ENCODE peak calls at places on chromosomes 12 and 14, in five cellular contexts. N is neuronal stem cell, G is iPS DF 6.9, B is IMR-90, F is upper lobe of left lung. U is an unnamed sample. For H3K36me3, the result is how much of the 10 kb centered on the place peaks cover.

GRCh38 chr12:89235189-89235993 is 116.9 kb downstream of the DUSP6 start:
- DNase-seq in N (no peak), G (no peak), B (no peak), F (no peak), U (no peak)

GRCh38 chr14:20719777-20720176 is 25.9 kb upstream of the EDDM3A start:
- DNase-seq in N (no peak), G (no peak), B (no peak), F (no peak), U (no peak)

GRCh38 chr14:21030531-21030930 is 514 bp downstream of the TPPP2 start:
- DNase-seq in N (no peak), G (no peak), B (no peak), F (no peak), U (no peak)

GRCh38 chr12:107684990-107685359 is 624 bp upstream of the PWP1 start:
- DNase-seq in N (no peak), G (no peak), B (peak), F (no peak), U (peak)

GRCh38 chr14:36313898-36314297 is 6.5 kb downstream of the MBIP start:
- DNase-seq in N (no peak), G (no peak), B (no peak), F (no peak), U (no peak)

GRCh38 chr12:79452906-79453305 is 237.9 kb downstream of the PAWR start:
- DNase-seq in N (no peak), G (no peak), B (no peak), F (no peak), U (no peak)

GRCh38 chr14:77158175-77158908 is 16.8 kb upstream of the ZDHHC22 start:
- DNase-seq in N (peak), G (no peak), B (peak), F (peak), U (no peak)

GRCh38 chr14:90880282-90880681 is 64.1 kb upstream of the TTC7B start:
- DNase-seq in N (no peak), G (no peak), B (no peak), F (no peak), U (no peak)

GRCh38 chr12:123233505-123234299 is 466 bp downstream of the MTRFR start:
- DNase-seq in N (no peak), G (no peak), B (no peak), F (no peak), U (no peak)

GRCh38 chr14:99792551-99793212 is 531 bp upstream of the EML1 start:
- DNase-seq in N (no peak), G (no peak), B (peak), F (no peak), U (peak)

GRCh38 chr14:94066089-94066676 is 14.8 kb downstream of the DDX24 start:
- DNase-seq in N (no peak), G (no peak), B (no peak), F (no peak), U (no peak)

GRCh38 chr14:79370969-79371368 is 840.3 kb downstream of the DIO2 start:
- DNase-seq in N (no peak), G (no peak), B (no peak), F (no peak), U (no peak)

GRCh38 chr14:99568567-99569560 is 35.1 kb downstream of the CCDC85C start:
- DNase-seq in N (no peak), G (no peak), B (peak), F (no peak), U (no peak)

GRCh38 chr12:51591020-51591901 is at the start of gene SCN8A:
- DNase-seq in N (peak), G (no peak), B (peak), F (peak), U (peak)

GRCh38 chr12:132487311-132487741 is 2.6 kb upstream of the FBRSL1 start:
- DNase-seq in N (no peak), G (no peak), B (no peak), F (peak), U (no peak)

GRCh38 chr12:94872007-94872653 is 131.4 kb downstream of the NDUFA12 start:
- DNase-seq in N (no peak), G (no peak), B (no peak), F (no peak), U (no peak)

GRCh38 chr14:100575266-100575995 is 11.8 kb downstream of the BEGAIN start:
- DNase-seq in N (no peak), G (no peak), B (no peak), F (peak), U (no peak)

GRCh38 chr12:107948675-107949074 is 174.2 kb downstream of the ASCL4 start:
- DNase-seq in N (no peak), G (no peak), B (no peak), F (no peak), U (no peak)

GRCh38 chr14:66802962-66803361 is 295.0 kb downstream of the GPHN start:
- DNase-seq in N (no peak), G (no peak), B (no peak), F (no peak), U (no peak)

GRCh38 chr12:132429932-132430643 is 59.9 kb upstream of the FBRSL1 start:
- DNase-seq in N (no peak), G (no peak), B (no peak), F (peak), U (peak)

GRCh38 chr12:125125271-125125670 is 60.0 kb downstream of the AACS start:
- DNase-seq in N (no peak), G (no peak), B (no peak), F (no peak), U (no peak)

GRCh38 chr12:25052191-25053020 is 103.5 kb upstream of the BCAT1 start:
- DNase-seq in N (no peak), G (no peak), B (no peak), F (no peak), U (no peak)

GRCh38 chr12:1634590-1635191 is 5.7 kb downstream of the WNT5B start:
- DNase-seq in N (no peak), G (peak), B (peak), F (peak), U (peak)

GRCh38 chr14:71610797-71611196 is 321.4 kb upstream of the RGS6 start:
- DNase-seq in N (no peak), G (no peak), B (no peak), F (no peak), U (no peak)

GRCh38 chr12:21788089-21788983 is 13.8 kb upstream of the KCNJ8 start:
- DNase-seq in N (no peak), G (no peak), B (no peak), F (no peak), U (no peak)

GRCh38 chr14:94971750-94972149 is 185.6 kb downstream of the DICER1 start:
- DNase-seq in N (no peak), G (no peak), B (no peak), F (no peak), U (no peak)

GRCh38 chr12:47698055-47698454 is 7.8 kb downstream of the RPAP3 start:
- DNase-seq in N (no peak), G (no peak), B (no peak), F (no peak), U (no peak)

GRCh38 chr12:2354151-2354991 is 301.6 kb downstream of the CACNA1C start:
- DNase-seq in N (peak), G (no peak), B (no peak), F (no peak), U (peak)

GRCh38 chr12:52513736-52514135 is 6.5 kb downstream of the KRT5 start:
- DNase-seq in N (no peak), G (no peak), B (no peak), F (no peak), U (no peak)

GRCh38 chr14:100070310-100070709 is 5.1 kb downstream of the EVL start:
- DNase-seq in N (no peak), G (no peak), B (no peak), F (no peak), U (no peak)

GRCh38 chr12:105296116-105297095 is 34.1 kb upstream of the C12orf75 start:
- DNase-seq in N (no peak), G (no peak), B (no peak), F (no peak), U (no peak)
- H3K4me3 ChIP-seq in N (no peak), G (no peak), B (no peak), F (no peak), U (no peak)

DNA sequence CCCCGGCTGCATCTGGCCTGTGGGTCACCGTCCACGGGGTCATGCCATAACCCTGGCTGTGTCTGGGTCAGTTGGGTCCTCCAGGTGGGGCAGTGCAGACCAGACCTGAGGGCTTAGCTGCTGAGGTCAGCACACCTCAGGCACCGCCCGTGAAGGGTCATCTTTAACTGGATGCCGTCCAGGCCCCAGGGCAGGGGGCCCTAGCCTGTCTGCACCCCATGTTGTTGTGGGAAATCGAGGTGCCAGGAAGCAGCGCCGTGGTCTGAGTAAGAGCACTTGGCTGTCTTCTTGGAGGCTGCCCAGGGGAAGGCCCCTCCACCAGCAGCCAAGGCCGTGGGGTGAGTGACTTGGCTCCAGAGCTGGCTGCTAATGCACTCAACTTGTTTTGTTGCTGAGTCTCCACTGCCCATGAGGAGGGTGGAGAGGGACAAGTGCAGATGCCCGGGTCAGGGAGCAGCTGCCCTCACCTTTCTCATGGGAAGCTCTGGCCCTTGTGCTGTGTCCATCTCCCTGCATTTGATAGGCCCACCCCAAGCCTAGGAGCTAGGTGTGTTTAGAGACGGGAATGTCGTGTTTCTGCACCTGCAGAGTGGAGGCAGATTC is 317.2 kb downstream of the TMEM121 start:
- DNase-seq in N (no peak), G (no peak), B (no peak), F (no peak), U (no peak)
- H3K36me3 ChIP-seq in N (under half), G (under half), B (under half), F (under half), U (under half)

DNA sequence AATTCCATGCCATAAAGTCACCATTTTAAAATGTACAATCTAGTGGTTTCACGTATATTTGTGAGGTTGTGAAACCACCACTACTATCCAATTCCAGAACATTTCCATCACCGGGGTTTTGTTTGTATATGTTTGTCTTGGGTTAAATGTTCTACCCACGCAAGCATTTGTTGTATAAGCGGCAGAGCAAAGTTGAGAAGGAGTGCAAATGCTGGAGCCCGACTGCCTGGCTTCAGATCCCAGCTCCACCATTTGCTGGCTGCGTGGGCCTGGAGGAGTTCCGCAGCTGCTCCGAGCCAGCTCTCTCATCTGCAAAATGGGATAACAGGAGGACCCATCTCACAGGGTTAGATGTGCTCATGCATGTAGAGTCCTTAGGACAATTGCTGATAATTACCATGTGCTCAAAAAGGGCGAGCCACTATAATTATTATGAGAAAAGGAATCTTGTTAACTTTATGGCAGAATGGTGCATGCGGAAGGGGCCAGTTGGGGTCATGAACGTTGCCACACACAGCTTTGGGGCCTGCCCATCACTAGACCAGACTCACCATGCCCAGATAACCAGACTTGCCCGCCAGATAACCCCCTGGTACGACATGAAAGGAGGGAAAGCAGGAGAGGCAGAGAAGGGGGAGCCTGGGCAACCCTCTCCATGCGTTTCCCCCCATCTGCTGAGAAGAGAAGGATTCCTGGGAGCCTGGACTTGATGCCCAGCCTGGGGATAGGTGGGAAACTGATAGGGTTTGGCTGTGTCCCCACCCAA is 6.4 kb downstream of the ACTN1 start:
- DNase-seq in N (no peak), G (no peak), B (peak), F (no peak), U (no peak)
- H3K27ac ChIP-seq in N (no peak), G (no peak), B (peak), F (no peak), U (no peak)

GRCh38 chr12:57242329-57242690 is 8.7 kb downstream of the STAC3 start:
- DNase-seq in N (no peak), G (no peak), B (no peak), F (peak), U (no peak)
- H3K4me3 ChIP-seq in N (peak), G (peak), B (no peak), F (no peak), U (peak)

DNA sequence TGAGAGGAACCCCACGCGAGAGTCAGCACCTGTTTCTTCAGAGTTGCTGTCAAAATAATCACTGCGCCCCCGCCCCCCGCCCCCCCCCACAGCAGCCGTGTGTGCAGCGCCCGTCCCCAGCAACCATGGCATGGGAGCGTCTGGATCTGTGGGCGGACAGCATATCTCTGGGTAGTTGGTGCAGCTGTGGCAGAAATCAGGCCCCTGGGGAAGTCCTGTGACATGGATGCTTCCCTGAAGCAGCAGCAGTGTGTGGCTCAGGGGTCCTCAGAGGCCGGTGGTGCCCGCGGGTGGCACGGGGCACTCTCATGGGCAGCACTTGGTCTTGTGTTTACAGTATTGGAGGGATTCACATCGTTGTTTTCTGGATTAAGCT is 19.2 kb downstream of the XRCC3 start:
- DNase-seq in N (no peak), G (no peak), B (no peak), F (no peak), U (no peak)
- H3K36me3 ChIP-seq in N (half or more), G (under half), B (half or more), F (half or more), U (half or more)

DNA sequence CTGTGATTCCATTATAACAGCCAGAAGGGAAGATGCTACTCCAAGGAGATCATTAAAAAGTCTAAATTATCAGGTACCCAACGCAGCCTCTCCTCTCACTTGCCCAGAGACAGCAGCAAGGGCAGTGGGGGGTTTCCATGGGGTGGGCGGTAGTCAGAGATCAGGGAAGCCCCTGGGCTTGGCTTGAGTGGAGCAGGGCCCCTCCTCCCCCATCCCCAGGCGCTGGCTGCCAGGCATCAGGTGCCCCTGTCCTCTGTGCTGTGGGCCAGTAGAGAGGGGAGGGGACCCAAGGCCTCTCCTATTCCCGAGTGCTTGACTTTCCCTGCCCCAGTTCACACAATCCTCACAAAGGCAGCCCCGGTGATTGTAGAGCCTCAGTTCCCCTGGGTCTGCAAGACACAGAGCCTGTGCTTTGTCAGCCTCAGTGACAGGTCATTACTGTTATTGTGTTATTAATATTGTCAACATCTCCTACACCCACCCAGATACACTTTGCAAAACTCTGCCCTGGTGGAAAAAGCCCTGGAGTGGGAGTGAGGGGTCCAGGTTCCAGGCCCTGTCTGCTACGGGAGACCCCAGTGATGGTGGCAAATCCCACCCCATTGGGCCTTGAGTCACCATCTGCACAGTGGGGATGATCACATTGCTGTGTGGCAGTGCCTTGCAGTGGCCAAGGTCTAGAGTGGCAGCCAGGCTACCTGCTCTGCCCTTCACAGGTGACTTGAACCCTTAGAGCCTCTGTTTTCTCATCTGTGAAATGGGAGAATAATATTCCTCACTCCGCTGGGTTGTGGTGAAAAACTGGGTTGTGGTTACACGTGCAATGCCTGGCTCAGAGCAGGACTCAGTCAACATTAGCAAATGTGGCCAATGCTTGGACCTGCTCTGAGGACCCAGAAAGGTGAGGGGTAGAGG is 57.9 kb downstream of the MVK start:
- DNase-seq in N (no peak), G (no peak), B (no peak), F (no peak), U (no peak)
- H3K27ac ChIP-seq in N (no peak), G (no peak), B (no peak), F (no peak), U (no peak)

DNA sequence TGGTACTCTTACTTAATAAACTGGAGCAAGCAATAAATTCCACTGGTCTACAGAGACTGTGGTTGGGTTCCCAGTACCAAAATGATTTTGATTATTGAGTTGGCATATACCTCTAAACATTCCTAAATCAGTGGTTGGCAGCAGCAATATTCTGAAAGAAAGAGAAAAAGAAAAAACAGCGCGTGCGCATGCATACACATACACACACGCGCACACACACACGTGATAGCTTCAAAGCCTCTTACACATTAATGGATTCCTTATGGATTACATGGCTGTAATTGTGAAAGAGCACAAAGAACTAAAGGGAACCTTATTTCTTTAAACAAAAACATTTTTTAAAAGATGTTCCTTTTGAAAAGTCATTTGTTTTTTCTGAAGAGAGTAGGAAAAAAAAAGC is 79.9 kb downstream of the DRAM1 start:
- DNase-seq in N (no peak), G (no peak), B (peak), F (no peak), U (no peak)
- H3K4me3 ChIP-seq in N (no peak), G (no peak), B (no peak), F (no peak), U (no peak)

GRCh38 chr12:57193706-57194245 is 22.8 kb upstream of the NXPH4 start:
- DNase-seq in N (no peak), G (no peak), B (no peak), F (peak), U (no peak)
- H3K36me3 ChIP-seq in N (half or more), G (half or more), B (half or more), F (half or more), U (under half)

GRCh38 chr12:101697930-101698781 is 716 bp downstream of the CHPT1 start:
- DNase-seq in N (peak), G (no peak), B (peak), F (peak), U (peak)

GRCh38 chr12:101695698-101696097 is 1.7 kb upstream of the CHPT1 start:
- DNase-seq in N (no peak), G (no peak), B (peak), F (no peak), U (no peak)

GRCh38 chr12:101697197-101697929 is at the start of gene CHPT1:
- DNase-seq in N (peak), G (peak), B (peak), F (peak), U (peak)

GRCh38 chr12:101698782-101699347 is 1.4 kb downstream of the CHPT1 start:
- DNase-seq in N (no peak), G (no peak), B (peak), F (peak), U (no peak)

GRCh38 chr12:101696477-101697196 is 803 bp upstream of the CHPT1 start:
- DNase-seq in N (no peak), G (no peak), B (no peak), F (no peak), U (peak)
- H3K27ac ChIP-seq in N (no peak), G (no peak), B (no peak), F (peak), U (peak)

U was measured in WERI-Rb-1.